ENCODE peak calls at places on chromosome 20, in seven cellular contexts. One of them, this sample, is unnamed.
A peak's percentile ranks its signal among the peaks of the same experiment; 100 is the strongest.

GRCh38 chr20:50874111-50874757 is 57.0 kb downstream of the ADNP start:
- DNase-seq in endothelial cell: no peak
- DNase-seq in LHCN-M2: no peak
- DNase-seq in T1000: no peak
- DNase-seq in non-pigmented ciliary epithelial cell: no peak
- DNase-seq in NCI-H748 treated with DMSO at 0.1 percent for 48 hours: no peak
- DNase-seq in Peyer's patch: no peak
- DNase-seq in this sample: no peak

GRCh38 chr20:46634528-46634927 is 16.7 kb downstream of the SLC13A3 start:
- DNase-seq in endothelial cell: no peak
- DNase-seq in LHCN-M2: no peak
- DNase-seq in T1000: no peak
- DNase-seq in non-pigmented ciliary epithelial cell: no peak
- DNase-seq in NCI-H748 treated with DMSO at 0.1 percent for 48 hours: no peak
- DNase-seq in Peyer's patch: no peak
- DNase-seq in this sample: peak; percentile 30

GRCh38 chr20:18001131-18001921 is 32.5 kb downstream of the MGME1 start:
- DNase-seq in endothelial cell: no peak
- DNase-seq in LHCN-M2: peak; percentile 79
- DNase-seq in T1000: peak; percentile 15
- DNase-seq in non-pigmented ciliary epithelial cell: no peak
- DNase-seq in NCI-H748 treated with DMSO at 0.1 percent for 48 hours: no peak
- DNase-seq in Peyer's patch: no peak
- DNase-seq in this sample: peak; percentile 50

GRCh38 chr20:2417142-2417541 is 36.4 kb downstream of the TGM6 start:
- DNase-seq in endothelial cell: no peak
- DNase-seq in LHCN-M2: no peak
- DNase-seq in T1000: no peak
- DNase-seq in non-pigmented ciliary epithelial cell: no peak
- DNase-seq in NCI-H748 treated with DMSO at 0.1 percent for 48 hours: no peak
- DNase-seq in Peyer's patch: no peak
- DNase-seq in this sample: no peak

GRCh38 chr20:64069209-64069613 is 6.2 kb downstream of the TCEA2 start:
- DNase-seq in endothelial cell: no peak
- DNase-seq in LHCN-M2: no peak
- DNase-seq in T1000: no peak
- DNase-seq in non-pigmented ciliary epithelial cell: no peak
- DNase-seq in NCI-H748 treated with DMSO at 0.1 percent for 48 hours: no peak
- DNase-seq in Peyer's patch: no peak
- DNase-seq in this sample: no peak

GRCh38 chr20:31751126-31751525 is 12.0 kb downstream of the TPX2 start:
- DNase-seq in endothelial cell: no peak
- DNase-seq in LHCN-M2: peak; percentile 43
- DNase-seq in T1000: no peak
- DNase-seq in non-pigmented ciliary epithelial cell: peak; percentile 34
- DNase-seq in NCI-H748 treated with DMSO at 0.1 percent for 48 hours: no peak
- DNase-seq in Peyer's patch: no peak
- DNase-seq in this sample: no peak

GRCh38 chr20:38883081-38883980 is 42.9 kb upstream of the FAM83D start:
- DNase-seq in endothelial cell: no peak
- DNase-seq in LHCN-M2: peak; percentile 25
- DNase-seq in T1000: no peak
- DNase-seq in non-pigmented ciliary epithelial cell: no peak
- DNase-seq in NCI-H748 treated with DMSO at 0.1 percent for 48 hours: no peak
- DNase-seq in Peyer's patch: peak; percentile 54
- DNase-seq in this sample: no peak

GRCh38 chr20:16575390-16576140 is 2.3 kb upstream of the KIF16B start:
- DNase-seq in endothelial cell: no peak
- DNase-seq in LHCN-M2: no peak
- DNase-seq in T1000: no peak
- DNase-seq in non-pigmented ciliary epithelial cell: no peak
- DNase-seq in NCI-H748 treated with DMSO at 0.1 percent for 48 hours: no peak
- DNase-seq in Peyer's patch: no peak
- DNase-seq in this sample: no peak

GRCh38 chr20:37615507-37616425 is 78.1 kb upstream of the CTNNBL1 start:
- DNase-seq in endothelial cell: peak; percentile 74
- DNase-seq in LHCN-M2: no peak
- DNase-seq in T1000: no peak
- DNase-seq in non-pigmented ciliary epithelial cell: no peak
- DNase-seq in NCI-H748 treated with DMSO at 0.1 percent for 48 hours: peak; percentile 42
- DNase-seq in Peyer's patch: no peak
- DNase-seq in this sample: no peak